ENCODE peak calls at places on chromosomes 12 and 14, in seven cellular contexts. J, N, S, T, D, R and L are unnamed samples.

GRCh38 chr12:90936230-90937005 is 18.6 kb downstream of the CCER1 start:
- DNase-seq in J (no peak), N (no peak), S (no peak), T (no peak), D (no peak), R (no peak), L (no peak)

GRCh38 chr12:6550294-6551062 is 5.4 kb downstream of the IFFO1 start:
- DNase-seq in J (no peak), N (no peak), S (no peak), T (no peak), D (no peak), R (no peak), L (no peak)

GRCh38 chr12:125092872-125093680 is 27.8 kb downstream of the AACS start:
- DNase-seq in J (no peak), N (no peak), S (no peak), T (no peak), D (no peak), R (no peak), L (no peak)

GRCh38 chr12:63066782-63067181 is 84.2 kb downstream of the AVPR1A start:
- DNase-seq in J (no peak), N (no peak), S (no peak), T (no peak), D (no peak), R (no peak), L (no peak)

GRCh38 chr12:68089101-68089500 is 70.4 kb downstream of the IFNG start:
- DNase-seq in J (no peak), N (no peak), S (no peak), T (no peak), D (no peak), R (no peak), L (no peak)

GRCh38 chr12:1429980-1430379 is 164.4 kb downstream of the FBXL14 start:
- DNase-seq in J (no peak), N (peak), S (no peak), T (peak), D (no peak), R (peak), L (peak)

GRCh38 chr12:51548241-51548640 is 42.8 kb upstream of the SCN8A start:
- DNase-seq in J (no peak), N (no peak), S (no peak), T (no peak), D (no peak), R (no peak), L (no peak)

GRCh38 chr14:51224551-51224950 is 15.5 kb upstream of the TMX1 start:
- DNase-seq in J (no peak), N (no peak), S (no peak), T (peak), D (no peak), R (no peak), L (no peak)

GRCh38 chr12:85155791-85156190 is 119.6 kb downstream of the LRRIQ1 start:
- DNase-seq in J (no peak), N (no peak), S (no peak), T (peak), D (no peak), R (peak), L (no peak)

GRCh38 chr12:44875954-44876553 is at the start of gene NELL2:
- DNase-seq in J (peak), N (peak), S (peak), T (peak), D (peak), R (peak), L (no peak)

GRCh38 chr14:69580009-69580577 is 5.4 kb upstream of the CCDC177 start:
- DNase-seq in J (no peak), N (no peak), S (no peak), T (peak), D (no peak), R (peak), L (no peak)

GRCh38 chr12:67415473-67415872 is 146.3 kb downstream of the CAND1 start:
- DNase-seq in J (no peak), N (no peak), S (no peak), T (peak), D (no peak), R (peak), L (peak)